ENCODE peak calls at places on chromosomes 7 and 10, in four cellular contexts. N, Z, U and T are unnamed samples.

GRCh38 chr7:127557803-127558202 is 27.6 kb downstream of the GCC1 start:
- DNase-seq in N (no peak), Z (no peak), U (no peak), T (no peak)

GRCh38 chr10:111789821-111790220 is 393.7 kb downstream of the GPAM start:
- DNase-seq in N (no peak), Z (no peak), U (no peak), T (no peak)

GRCh38 chr7:142384508-142384922 is 126.7 kb upstream of the PRSS58 start:
- DNase-seq in N (no peak), Z (no peak), U (no peak), T (peak)

GRCh38 chr7:127620406-127621233 is 2.7 kb upstream of the PAX4 start:
- DNase-seq in N (no peak), Z (peak), U (no peak), T (no peak)

GRCh38 chr7:145784809-145785780 is 331.5 kb upstream of the CNTNAP2 start:
- DNase-seq in N (no peak), Z (no peak), U (no peak), T (no peak)

GRCh38 chr10:29136401-29136800 is 152.5 kb upstream of the LYZL1 start:
- DNase-seq in N (no peak), Z (no peak), U (no peak), T (peak)

GRCh38 chr7:148982596-148983219 is 45.6 kb downstream of the PDIA4 start:
- DNase-seq in N (peak), Z (peak), U (no peak), T (peak)

GRCh38 chr7:155533120-155533826 is 13.1 kb downstream of the CNPY1 start:
- DNase-seq in N (peak), Z (peak), U (no peak), T (no peak)

GRCh38 chr10:58237014-58237830 is 30.5 kb downstream of the IPMK start:
- DNase-seq in N (no peak), Z (no peak), U (no peak), T (peak)